ENCODE peak calls at places on chromosomes 13 and 19, in nine cellular contexts. M, U, X, J, Y, V, W, A and G are unnamed samples.

GRCh38 chr13:109680930-109681329 is 105.5 kb downstream of the IRS2 start:
- DNase-seq in Y (no peak), W (no peak), A (no peak), X (no peak), M (no peak), J (no peak), U (no peak), V (no peak), G (no peak)

GRCh38 chr19:36072081-36072480 is 17.4 kb downstream of the WDR62 start:
- DNase-seq in V (no peak), X (no peak), W (no peak), U (no peak), A (no peak), M (no peak), Y (no peak), J (no peak), G (no peak)

GRCh38 chr19:38663957-38664502 is 16.6 kb downstream of the ACTN4 start:
- DNase-seq in A (peak; percentile 81), X (peak; percentile 67), W (no peak), Y (no peak), M (peak; percentile 83), V (no peak), U (peak; percentile 55), J (no peak), G (no peak)

GRCh38 chr13:100363351-100363750 is 225.2 kb downstream of the GGACT start:
- DNase-seq in V (peak; percentile 84), W (no peak), J (no peak), Y (no peak), M (no peak), X (no peak), U (no peak), A (no peak), G (no peak)

GRCh38 chr19:36916991-36917390 is 859 bp downstream of the ZNF568 start:
- DNase-seq in Y (no peak), A (no peak), W (peak; percentile 38), J (no peak), X (no peak), U (no peak), V (peak; percentile 36), M (no peak), G (no peak)

GRCh38 chr13:48772908-48773307 is 119.2 kb downstream of the CYSLTR2 start:
- DNase-seq in W (no peak), J (no peak), U (no peak), Y (no peak), X (no peak), M (no peak), V (no peak), A (no peak), G (no peak)

GRCh38 chr19:4844348-4845179 is 13.1 kb upstream of the TICAM1 start:
- DNase-seq in V (no peak), A (no peak), Y (no peak), J (no peak), X (no peak), M (no peak), U (peak; percentile 30), W (no peak), G (no peak)

GRCh38 chr13:97141564-97142005 is 80.5 kb upstream of the MBNL2 start:
- DNase-seq in X (no peak), A (peak; percentile 61), Y (no peak), J (peak; percentile 20), V (peak; percentile 87), W (peak; percentile 96), U (peak; percentile 72), M (peak; percentile 74), G (peak; percentile 8)

GRCh38 chr19:29640231-29640630 is 25.0 kb upstream of the PLEKHF1 start:
- DNase-seq in J (no peak), M (peak; percentile 8), X (no peak), W (no peak), U (no peak), Y (no peak), V (no peak), A (no peak), G (no peak)

GRCh38 chr13:77325371-77325941 is 1.4 kb downstream of the MYCBP2 start:
- DNase-seq in M (no peak), W (peak; percentile 88), U (no peak), Y (no peak), V (peak; percentile 18), X (no peak), A (no peak), J (peak; percentile 48), G (peak; percentile 37)

GRCh38 chr13:73879346-73880020 is 254.7 kb downstream of the KLF12 start:
- DNase-seq in V (no peak), W (no peak), Y (no peak), U (no peak), A (no peak), X (no peak), J (no peak), M (no peak), G (no peak)

GRCh38 chr13:99282264-99283231 is 24.4 kb upstream of the GPR18 start:
- DNase-seq in V (no peak), W (no peak), Y (no peak), X (no peak), J (peak; percentile 38), A (no peak), U (no peak), M (no peak), G (no peak)

GRCh38 chr13:34591801-34592454 is 350.1 kb upstream of the NBEA start:
- DNase-seq in Y (no peak), A (no peak), U (peak; percentile 24), W (no peak), X (peak; percentile 43), V (no peak), J (no peak), M (no peak), G (no peak)

GRCh38 chr13:66483712-66484111 is 746.4 kb downstream of the PCDH9 start:
- DNase-seq in V (no peak), Y (no peak), X (no peak), M (no peak), U (no peak), J (no peak), A (no peak), W (no peak), G (no peak)

GRCh38 chr13:97275265-97275664 is 53.1 kb downstream of the MBNL2 start:
- DNase-seq in W (peak; percentile 86), X (no peak), M (no peak), U (no peak), V (peak; percentile 90), J (no peak), A (no peak), Y (no peak), G (no peak)

GRCh38 chr13:52845766-52846566 is 2.5 kb downstream of the PCDH8 start:
- DNase-seq in W (peak; percentile 16), U (peak; percentile 23), Y (peak; percentile 78), A (no peak), J (peak; percentile 51), V (peak; percentile 5), M (peak; percentile 53), X (peak; percentile 22), G (peak; percentile 73)

GRCh38 chr19:52219611-52220010 is 29.8 kb downstream of the PPP2R1A start:
- DNase-seq in U (no peak), W (no peak), V (no peak), X (no peak), Y (no peak), J (no peak), M (no peak), A (no peak), G (no peak)

GRCh38 chr19:4172861-4173473 is 9.4 kb downstream of the SIRT6 start:
- DNase-seq in V (peak; percentile 24), Y (peak; percentile 83), X (peak; percentile 67), W (peak; percentile 58), M (peak; percentile 59), U (peak; percentile 53), A (no peak), J (peak; percentile 76), G (peak; percentile 61)

GRCh38 chr19:15250635-15250993 is 18.4 kb upstream of the EPHX3 start:
- DNase-seq in A (no peak), U (no peak), J (no peak), Y (no peak), W (no peak), X (no peak), M (no peak), V (no peak), G (no peak)

GRCh38 chr19:15253076-15253475 is 20.8 kb upstream of the EPHX3 start:
- DNase-seq in J (no peak), U (no peak), M (no peak), Y (no peak), W (no peak), X (no peak), V (no peak), A (no peak), G (no peak)

GRCh38 chr19:15252398-15253018 is 20.3 kb upstream of the EPHX3 start:
- DNase-seq in M (no peak), A (no peak), U (no peak), X (no peak), W (peak; percentile 42), Y (no peak), J (no peak), V (peak; percentile 46), G (no peak)

GRCh38 chr19:15251010-15251748 is 18.9 kb upstream of the EPHX3 start:
- DNase-seq in M (no peak), U (no peak), V (peak; percentile 80), A (no peak), W (peak; percentile 17), X (peak; percentile 57), Y (no peak), J (no peak), G (no peak)

GRCh38 chr19:15251749-15252397 is 19.6 kb upstream of the EPHX3 start:
- DNase-seq in X (peak; percentile 88), V (peak; percentile 96), Y (peak; percentile 79), W (peak; percentile 68), J (no peak), U (peak; percentile 66), M (no peak), A (peak; percentile 58), G (no peak)
- TF ChIP-seq CTCF in X (peak; percentile 54), V (peak; percentile 77), Y (peak; percentile 72), W (peak; percentile 39), J (no peak), U (peak; percentile 37), M (peak; percentile 29), A (no peak), G (no peak)

GRCh38 chr13:93003531-93003930 is 223.1 kb upstream of the GPC6 start:
- DNase-seq in Y (no peak), M (no peak), X (no peak), U (no peak), W (no peak), A (no peak), J (no peak), V (no peak), G (no peak)
- TF ChIP-seq CTCF in Y (no peak), M (no peak), X (no peak), U (no peak), W (no peak), A (no peak), J (no peak), V (no peak), G (no peak)

GRCh38 chr19:15297416-15298224 is 34.7 kb downstream of the BRD4 start:
- DNase-seq in Y (no peak), X (no peak), V (peak; percentile 87), W (peak; percentile 78), M (no peak), J (no peak), A (no peak), U (peak; percentile 25), G (no peak)
- TF ChIP-seq CTCF in Y (no peak), X (no peak), V (peak; percentile 31), W (peak; percentile 35), M (no peak), J (no peak), A (no peak), U (no peak), G (no peak)

DNA sequence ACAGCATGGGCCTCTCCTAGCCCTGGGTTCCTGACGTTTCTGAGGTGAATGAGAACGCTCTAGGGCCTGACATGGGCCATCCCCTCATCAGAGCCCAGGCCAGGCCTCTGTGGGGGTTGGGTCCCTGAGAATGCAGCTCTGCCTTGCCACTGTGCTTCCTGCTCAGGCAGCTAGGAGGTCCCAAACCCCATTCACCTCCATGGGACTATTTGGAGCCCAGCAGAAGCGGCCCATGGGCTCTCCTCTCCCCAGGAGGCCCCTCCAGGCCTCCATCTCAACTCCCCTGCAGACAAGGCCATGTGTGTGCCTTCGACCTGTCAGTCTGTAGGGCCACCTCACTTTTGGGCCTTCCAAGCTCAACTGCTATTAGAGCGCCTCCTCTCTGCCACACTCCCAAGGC is 36.9 kb downstream of the ELL start:
- DNase-seq in J (no peak), M (no peak), W (no peak), V (no peak), X (no peak), U (no peak), Y (no peak), A (no peak), G (no peak)
- TF ChIP-seq CTCF in J (no peak), M (no peak), W (no peak), V (no peak), X (no peak), U (no peak), Y (no peak), A (no peak), G (no peak)